ENCODE peak calls at places on chromosomes 5 and 9, in six cellular contexts. One of them, this sample, is unnamed.
A peak's percentile ranks its signal among the peaks of the same experiment; 100 is the strongest.

GRCh38 chr9:127166651-127167524 is 44.5 kb upstream of the ANGPTL2 start:
- DNase-seq in CD8-positive, alpha-beta T cell: no peak
- DNase-seq in nephron progenitor cell: no peak
- DNase-seq in mesothelial cell of epicardium: no peak
- DNase-seq in fibroblast of mammary gland: peak; percentile 86
- DNase-seq in endothelial cell: no peak
- DNase-seq in this sample: no peak

GRCh38 chr5:131193106-131193505 is 22.4 kb downstream of the LYRM7 start:
- DNase-seq in CD8-positive, alpha-beta T cell: no peak
- DNase-seq in nephron progenitor cell: no peak
- DNase-seq in mesothelial cell of epicardium: no peak
- DNase-seq in endothelial cell: no peak
- DNase-seq in fibroblast of mammary gland: peak; percentile 12
- DNase-seq in this sample: no peak

GRCh38 chr5:83900307-83900706 is 179.7 kb upstream of the HAPLN1 start:
- DNase-seq in fibroblast of mammary gland: no peak
- DNase-seq in nephron progenitor cell: no peak
- DNase-seq in CD8-positive, alpha-beta T cell: no peak
- DNase-seq in endothelial cell: no peak
- DNase-seq in mesothelial cell of epicardium: no peak
- DNase-seq in this sample: no peak

GRCh38 chr5:139140631-139141071 is 57.5 kb downstream of the SIL1 start:
- DNase-seq in mesothelial cell of epicardium: no peak
- DNase-seq in nephron progenitor cell: no peak
- DNase-seq in endothelial cell: no peak
- DNase-seq in fibroblast of mammary gland: peak; percentile 45
- DNase-seq in CD8-positive, alpha-beta T cell: no peak
- DNase-seq in this sample: no peak

GRCh38 chr9:123807241-123807640 is 122.7 kb downstream of the DENND1A start:
- DNase-seq in nephron progenitor cell: no peak
- DNase-seq in endothelial cell: no peak
- DNase-seq in CD8-positive, alpha-beta T cell: no peak
- DNase-seq in mesothelial cell of epicardium: no peak
- DNase-seq in fibroblast of mammary gland: peak; percentile 27
- DNase-seq in this sample: no peak

GRCh38 chr5:27315541-27316282 is 277.3 kb upstream of the CDH9 start:
- DNase-seq in nephron progenitor cell: no peak
- DNase-seq in mesothelial cell of epicardium: no peak
- DNase-seq in fibroblast of mammary gland: peak; percentile 80
- DNase-seq in endothelial cell: no peak
- DNase-seq in CD8-positive, alpha-beta T cell: no peak
- DNase-seq in this sample: no peak

GRCh38 chr5:146523698-146524097 is 7.7 kb upstream of the GPR151 start:
- DNase-seq in CD8-positive, alpha-beta T cell: no peak
- DNase-seq in fibroblast of mammary gland: no peak
- DNase-seq in endothelial cell: no peak
- DNase-seq in nephron progenitor cell: no peak
- DNase-seq in mesothelial cell of epicardium: no peak
- DNase-seq in this sample: no peak

GRCh38 chr9:134485653-134486052 is 155.9 kb upstream of the COL5A1 start:
- DNase-seq in CD8-positive, alpha-beta T cell: no peak
- DNase-seq in mesothelial cell of epicardium: peak; percentile 8
- DNase-seq in nephron progenitor cell: no peak
- DNase-seq in endothelial cell: no peak
- DNase-seq in fibroblast of mammary gland: no peak
- DNase-seq in this sample: no peak

GRCh38 chr9:124309665-124310064 is 51.9 kb downstream of the NEK6 start:
- DNase-seq in CD8-positive, alpha-beta T cell: no peak
- DNase-seq in endothelial cell: no peak
- DNase-seq in fibroblast of mammary gland: peak; percentile 97
- DNase-seq in mesothelial cell of epicardium: no peak
- DNase-seq in nephron progenitor cell: no peak
- DNase-seq in this sample: no peak

GRCh38 chr9:117936185-117936758 is 232.1 kb downstream of the TLR4 start:
- DNase-seq in nephron progenitor cell: no peak
- DNase-seq in CD8-positive, alpha-beta T cell: no peak
- DNase-seq in mesothelial cell of epicardium: no peak
- DNase-seq in fibroblast of mammary gland: no peak
- DNase-seq in endothelial cell: no peak
- DNase-seq in this sample: no peak

DNA sequence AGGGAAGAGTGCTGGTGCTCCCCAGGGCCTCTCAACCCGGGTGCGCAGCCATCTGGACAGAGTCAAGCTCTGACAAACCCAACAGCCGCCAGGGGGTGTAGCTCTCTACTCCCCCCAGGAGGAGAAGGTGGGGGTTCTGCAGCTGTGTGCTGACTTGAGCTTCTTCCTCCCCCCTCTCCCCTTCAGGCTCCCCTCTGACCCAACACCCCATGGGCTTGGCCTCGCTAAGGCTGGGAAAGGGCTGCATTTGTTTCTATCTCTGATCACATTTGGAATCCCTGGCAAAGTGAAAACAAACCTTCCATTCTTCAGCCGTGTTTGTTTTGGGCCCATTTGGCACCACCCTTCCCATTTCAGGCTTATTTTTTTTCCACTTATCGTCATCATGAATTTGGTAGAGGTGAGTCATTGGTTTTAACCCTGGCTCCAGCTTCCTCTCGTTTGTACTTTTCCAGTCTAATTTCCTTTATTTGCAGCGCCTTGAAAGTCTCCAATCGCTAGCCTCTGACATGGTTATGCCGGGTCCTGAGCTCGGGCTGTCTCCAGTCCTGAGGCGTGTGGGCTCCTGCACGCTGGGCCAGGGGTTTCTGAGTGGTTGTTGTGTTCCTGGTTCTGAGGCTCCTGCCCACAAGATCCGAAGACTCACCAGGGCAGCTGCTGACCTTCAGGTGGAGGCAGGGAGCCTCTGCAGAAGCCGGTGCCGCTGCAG is 36.1 kb downstream of the DAP start:
- DNase-seq in fibroblast of mammary gland: peak; percentile 92
- DNase-seq in CD8-positive, alpha-beta T cell: no peak
- DNase-seq in endothelial cell: no peak
- DNase-seq in nephron progenitor cell: no peak
- DNase-seq in mesothelial cell of epicardium: no peak
- DNase-seq in this sample: no peak
- TF ChIP-seq CTCF in fibroblast of mammary gland: peak; percentile 56
- TF ChIP-seq CTCF in CD8-positive, alpha-beta T cell: no peak
- TF ChIP-seq CTCF in endothelial cell: no peak
- TF ChIP-seq CTCF in nephron progenitor cell: no peak
- TF ChIP-seq CTCF in mesothelial cell of epicardium: no peak
- TF ChIP-seq CTCF in this sample: no peak

DNA sequence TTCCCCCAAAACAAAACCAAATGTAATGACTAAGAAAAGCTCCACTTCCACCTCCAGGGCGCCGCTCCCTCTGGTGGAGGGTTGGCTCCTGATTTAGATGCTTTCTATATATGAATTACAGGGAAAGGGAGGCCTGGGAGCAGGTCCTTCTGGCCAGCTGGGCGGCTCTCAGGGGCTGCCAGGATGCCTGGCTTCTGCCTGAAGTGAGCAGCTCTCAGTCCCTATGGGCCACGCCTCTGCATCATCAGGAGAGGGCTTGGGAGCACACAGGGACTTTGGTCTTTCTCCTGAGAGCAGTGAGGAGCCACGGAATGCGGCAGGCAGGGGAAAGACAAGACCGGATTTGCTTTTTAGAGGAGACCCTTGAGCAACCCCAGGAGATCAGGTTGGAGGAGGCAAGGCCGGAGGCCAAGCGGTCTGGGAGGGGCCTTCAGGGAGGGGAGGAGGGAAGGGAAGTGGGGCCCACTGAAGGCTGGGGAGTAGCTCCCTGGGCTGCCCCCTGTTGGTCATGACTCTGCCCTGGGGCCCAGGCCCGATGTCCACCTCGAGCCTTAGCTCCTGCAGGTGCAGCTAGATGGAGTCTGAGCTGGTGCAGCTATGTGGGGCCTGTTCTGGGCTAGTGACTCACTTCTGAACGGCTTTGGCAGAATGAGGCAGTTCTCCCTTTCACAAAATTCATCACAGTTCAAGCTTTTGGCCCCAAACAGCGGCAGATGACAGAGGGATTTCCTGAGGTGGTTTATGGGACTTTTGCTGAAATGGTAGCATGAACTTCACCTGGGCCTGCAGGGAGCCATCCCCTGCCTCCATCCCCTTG is 11.3 kb upstream of the GRHPR start:
- DNase-seq in mesothelial cell of epicardium: no peak
- DNase-seq in CD8-positive, alpha-beta T cell: no peak
- DNase-seq in nephron progenitor cell: no peak
- DNase-seq in endothelial cell: peak; percentile 26
- DNase-seq in fibroblast of mammary gland: no peak
- DNase-seq in this sample: no peak
- TF ChIP-seq CTCF in mesothelial cell of epicardium: no peak
- TF ChIP-seq CTCF in CD8-positive, alpha-beta T cell: no peak
- TF ChIP-seq CTCF in nephron progenitor cell: no peak
- TF ChIP-seq CTCF in endothelial cell: peak; percentile 39
- TF ChIP-seq CTCF in fibroblast of mammary gland: peak; percentile 34
- TF ChIP-seq CTCF in this sample: peak; percentile 39

DNA sequence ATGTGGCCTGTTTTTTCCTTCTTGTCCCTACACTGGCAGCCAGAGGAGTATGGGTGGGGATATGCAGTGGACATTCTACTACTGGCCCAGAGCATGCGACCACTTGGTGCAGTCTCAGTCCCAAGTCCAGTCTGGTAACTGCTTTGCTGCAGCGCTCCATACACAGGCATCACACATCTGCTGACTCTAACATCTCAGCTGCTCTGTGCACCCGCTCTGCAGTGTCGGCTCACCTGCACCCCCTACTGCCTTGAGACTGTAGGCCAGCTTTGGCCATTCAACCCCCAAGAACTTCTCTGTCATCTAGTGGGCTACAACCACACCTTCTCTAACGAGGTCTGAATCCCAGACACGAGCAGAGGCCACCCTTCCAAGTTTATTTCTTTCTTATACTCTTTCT is 46.4 kb upstream of the SLCO6A1 start:
- DNase-seq in nephron progenitor cell: peak; percentile 52
- DNase-seq in endothelial cell: peak; percentile 64
- DNase-seq in fibroblast of mammary gland: no peak
- DNase-seq in CD8-positive, alpha-beta T cell: no peak
- DNase-seq in mesothelial cell of epicardium: no peak
- DNase-seq in this sample: peak; percentile 26
- TF ChIP-seq CTCF in nephron progenitor cell: peak; percentile 45
- TF ChIP-seq CTCF in endothelial cell: peak; percentile 53
- TF ChIP-seq CTCF in fibroblast of mammary gland: peak; percentile 18
- TF ChIP-seq CTCF in CD8-positive, alpha-beta T cell: no peak
- TF ChIP-seq CTCF in mesothelial cell of epicardium: no peak
- TF ChIP-seq CTCF in this sample: peak; percentile 62

DNA sequence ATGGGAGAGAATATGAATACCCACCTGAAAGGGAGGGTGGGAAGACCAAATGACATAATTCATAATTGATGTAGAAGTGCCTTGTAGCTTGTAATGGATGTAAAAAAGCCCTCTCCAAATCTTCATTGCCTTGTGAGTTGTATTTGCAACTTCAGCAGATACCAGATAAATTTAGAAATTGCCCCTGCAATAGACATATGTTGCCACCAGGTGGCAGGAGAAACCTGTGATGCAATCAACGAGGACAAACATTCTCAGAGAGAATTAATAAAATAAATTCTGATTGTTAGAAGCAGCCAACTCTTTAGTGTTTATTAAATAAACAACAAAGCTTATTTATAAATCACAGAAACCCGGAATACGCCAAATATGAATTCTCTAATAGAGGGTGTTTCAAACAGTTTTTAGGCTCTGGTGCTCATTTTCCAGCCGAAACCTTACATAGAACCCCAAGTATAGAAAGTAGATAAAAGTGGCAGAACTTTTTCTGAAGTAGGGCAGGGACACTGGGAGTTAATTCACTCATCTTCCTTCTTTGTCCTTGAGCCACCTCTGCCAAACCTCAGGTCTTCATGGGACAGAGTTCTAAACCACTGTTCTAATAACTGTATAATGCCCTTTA is 147.8 kb downstream of the TMEM38B start:
- DNase-seq in nephron progenitor cell: peak; percentile 51
- DNase-seq in CD8-positive, alpha-beta T cell: no peak
- DNase-seq in endothelial cell: peak; percentile 38
- DNase-seq in mesothelial cell of epicardium: no peak
- DNase-seq in fibroblast of mammary gland: peak; percentile 44
- DNase-seq in this sample: no peak
- TF ChIP-seq CTCF in nephron progenitor cell: peak; percentile 95
- TF ChIP-seq CTCF in CD8-positive, alpha-beta T cell: peak; percentile 83
- TF ChIP-seq CTCF in endothelial cell: peak; percentile 99
- TF ChIP-seq CTCF in mesothelial cell of epicardium: peak; percentile 98
- TF ChIP-seq CTCF in fibroblast of mammary gland: peak; percentile 85
- TF ChIP-seq CTCF in this sample: peak; percentile 94

GRCh38 chr5:164336276-164336675 is 830.9 kb downstream of the MAT2B start:
- DNase-seq in nephron progenitor cell: no peak
- DNase-seq in CD8-positive, alpha-beta T cell: no peak
- DNase-seq in fibroblast of mammary gland: no peak
- DNase-seq in mesothelial cell of epicardium: no peak
- DNase-seq in endothelial cell: no peak
- DNase-seq in this sample: no peak
- TF ChIP-seq CTCF in nephron progenitor cell: no peak
- TF ChIP-seq CTCF in CD8-positive, alpha-beta T cell: no peak
- TF ChIP-seq CTCF in fibroblast of mammary gland: no peak
- TF ChIP-seq CTCF in mesothelial cell of epicardium: no peak
- TF ChIP-seq CTCF in endothelial cell: no peak
- TF ChIP-seq CTCF in this sample: no peak

DNA sequence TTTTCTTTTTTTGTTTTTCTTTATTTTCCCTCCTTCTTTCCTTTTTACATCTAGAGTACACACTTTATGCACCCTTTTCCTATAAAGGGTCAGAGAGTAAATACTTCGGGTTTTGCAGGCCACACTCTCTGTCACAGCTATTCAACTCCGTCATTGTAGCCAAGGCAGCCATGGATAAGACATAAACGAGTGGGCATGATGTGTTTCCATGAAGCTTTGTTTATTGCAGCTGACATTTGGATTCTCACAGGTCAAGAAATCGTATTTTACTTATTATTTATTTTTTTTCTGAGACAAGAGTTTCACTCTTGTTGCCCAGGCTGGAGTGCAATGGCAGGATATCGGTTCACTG is 40.4 kb upstream of the FABP6 start:
- DNase-seq in mesothelial cell of epicardium: no peak
- DNase-seq in CD8-positive, alpha-beta T cell: no peak
- DNase-seq in fibroblast of mammary gland: no peak
- DNase-seq in nephron progenitor cell: no peak
- DNase-seq in endothelial cell: no peak
- DNase-seq in this sample: no peak
- TF ChIP-seq CTCF in mesothelial cell of epicardium: no peak
- TF ChIP-seq CTCF in CD8-positive, alpha-beta T cell: no peak
- TF ChIP-seq CTCF in fibroblast of mammary gland: no peak
- TF ChIP-seq CTCF in nephron progenitor cell: no peak
- TF ChIP-seq CTCF in endothelial cell: no peak
- TF ChIP-seq CTCF in this sample: no peak

GRCh38 chr9:128552153-128552743 is at the start of gene SPTAN1:
- DNase-seq in nephron progenitor cell: peak; percentile 96
- DNase-seq in fibroblast of mammary gland: peak; percentile 89
- DNase-seq in mesothelial cell of epicardium: peak; percentile 85
- DNase-seq in endothelial cell: peak; percentile 92
- DNase-seq in CD8-positive, alpha-beta T cell: peak; percentile 96
- DNase-seq in this sample: peak; percentile 87
- TF ChIP-seq CTCF in nephron progenitor cell: no peak
- TF ChIP-seq CTCF in fibroblast of mammary gland: no peak
- TF ChIP-seq CTCF in mesothelial cell of epicardium: no peak
- TF ChIP-seq CTCF in endothelial cell: no peak
- TF ChIP-seq CTCF in CD8-positive, alpha-beta T cell: no peak
- TF ChIP-seq CTCF in this sample: no peak

GRCh38 chr5:20601678-20602100 is 613.7 kb upstream of the CDH18 start:
- DNase-seq in fibroblast of mammary gland: peak; percentile 32
- DNase-seq in CD8-positive, alpha-beta T cell: no peak
- DNase-seq in mesothelial cell of epicardium: no peak
- DNase-seq in nephron progenitor cell: no peak
- DNase-seq in endothelial cell: no peak
- DNase-seq in this sample: no peak
- TF ChIP-seq CTCF in fibroblast of mammary gland: no peak
- TF ChIP-seq CTCF in CD8-positive, alpha-beta T cell: no peak
- TF ChIP-seq CTCF in mesothelial cell of epicardium: no peak
- TF ChIP-seq CTCF in nephron progenitor cell: no peak
- TF ChIP-seq CTCF in endothelial cell: no peak
- TF ChIP-seq CTCF in this sample: peak; percentile 13

This sample was measured in progenitor cell of endocrine pancreas.